ENCODE peak calls at places on chromosome 6, in nine cellular contexts. C is A549, R is GM12878, I is H1, M is endothelial cell of umbilical vein, T is K562, W is HepG2, Y is SK-N-SH, X is HCT116. N is an unnamed sample.

GRCh38 chr6:142071981-142072380 is 60.7 kb upstream of the GJE1 start:
- DNase-seq in C (peak), R (no peak), I (no peak), M (no peak), T (peak), W (peak), Y (no peak), X (peak), N (peak)

GRCh38 chr6:22098623-22099022 is 198.2 kb downstream of the PRL start:
- DNase-seq in C (no peak), R (no peak), I (no peak), M (peak), T (no peak), W (no peak), Y (no peak), X (no peak), N (no peak)

GRCh38 chr6:4774296-4774695 is 1.9 kb upstream of the CDYL start:
- DNase-seq in C (no peak), R (no peak), I (no peak), M (no peak), T (no peak), W (no peak), Y (no peak), X (no peak), N (no peak)

GRCh38 chr6:169046021-169046420 is 207.6 kb downstream of the THBS2 start:
- DNase-seq in C (no peak), R (no peak), I (no peak), M (no peak), T (no peak), W (no peak), Y (no peak), X (no peak), N (no peak)

GRCh38 chr6:3958255-3958654 is 109.1 kb downstream of the FAM50B start:
- DNase-seq in C (no peak), R (no peak), I (no peak), M (no peak), T (no peak), W (no peak), Y (no peak), X (no peak), N (no peak)

GRCh38 chr6:35302604-35303218 is 5.1 kb downstream of the DEF6 start:
- DNase-seq in C (no peak), R (peak), I (peak), M (no peak), T (peak), W (no peak), Y (peak), X (peak), N (peak)

GRCh38 chr6:110547266-110547964 is 71.0 kb upstream of the SLC22A16 start:
- DNase-seq in C (no peak), R (no peak), I (no peak), M (no peak), T (no peak), W (peak), Y (no peak), X (peak), N (no peak)

GRCh38 chr6:142416179-142416578 is 114.4 kb downstream of the ADGRG6 start:
- DNase-seq in C (no peak), R (no peak), I (no peak), M (peak), T (no peak), W (no peak), Y (no peak), X (no peak), N (no peak)

GRCh38 chr6:74731204-74731603 is 474.6 kb downstream of the COL12A1 start:
- DNase-seq in C (no peak), R (no peak), I (no peak), M (peak), T (no peak), W (no peak), Y (no peak), X (no peak), N (no peak)

GRCh38 chr6:149636116-149636515 is 12.4 kb downstream of the KATNA1 start:
- DNase-seq in C (peak), R (no peak), I (no peak), M (no peak), T (no peak), W (no peak), Y (no peak), X (peak), N (no peak)

GRCh38 chr6:151101116-151101810 is 138.5 kb upstream of the AKAP12 start:
- DNase-seq in C (no peak), R (no peak), I (no peak), M (no peak), T (no peak), W (no peak), Y (no peak), X (no peak), N (no peak)
- H3K4me3 ChIP-seq in C (no peak), R (no peak), I (no peak), M (no peak), T (no peak), W (no peak), Y (no peak), X (no peak), N (no peak)

GRCh38 chr6:147095316-147095715 is 108.9 kb upstream of the STXBP5 start:
- DNase-seq in C (no peak), R (no peak), I (no peak), M (no peak), T (no peak), W (no peak), Y (no peak), X (no peak), N (no peak)
- TF ChIP-seq MAX in C (no peak), R (no peak), I (no peak), M (no peak), T (no peak), W (no peak), Y (no peak), X (no peak), N (no peak)

GRCh38 chr6:116533233-116533957 is 12.1 kb downstream of the TRAPPC3L start:
- DNase-seq in C (peak), R (no peak), I (no peak), M (no peak), T (peak), W (no peak), Y (no peak), X (no peak), N (peak)
- TF ChIP-seq CTCF in C (no peak), R (no peak), I (no peak), M (no peak), T (peak), W (peak), Y (no peak), X (no peak), N (no peak)

DNA sequence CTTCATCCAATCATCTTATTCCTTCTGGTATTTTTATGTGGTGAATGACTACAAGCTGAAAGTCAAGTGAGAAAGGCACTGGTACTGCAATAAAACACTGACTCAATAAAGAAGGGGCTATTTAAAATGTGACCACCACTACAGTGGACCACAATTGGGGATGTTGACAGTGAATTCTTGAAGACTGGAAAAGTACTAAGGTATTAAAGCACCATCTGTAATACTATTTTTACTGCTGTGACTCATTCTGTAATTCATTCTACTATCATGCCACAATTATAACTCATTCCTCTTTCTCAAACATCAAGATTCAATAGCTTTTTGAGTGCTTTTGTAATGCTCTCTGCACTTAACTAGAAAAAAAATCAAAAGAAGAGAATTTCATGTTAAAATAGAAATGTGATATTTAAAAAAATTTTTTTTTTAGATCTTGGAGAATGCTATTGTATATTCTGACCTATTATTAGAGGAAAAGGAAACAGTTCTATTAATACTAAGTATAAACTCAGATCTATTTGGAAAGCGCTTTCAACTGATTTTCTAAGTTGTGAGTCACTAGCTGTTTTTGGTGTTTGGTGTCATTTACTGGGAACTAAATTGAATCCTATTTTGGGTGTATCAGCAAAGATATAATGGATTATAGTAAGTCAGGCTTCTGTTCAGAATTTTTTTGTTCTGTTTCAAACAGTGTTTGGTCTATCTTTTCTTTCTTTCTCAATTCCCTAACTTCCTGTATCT is 104.7 kb upstream of the TMEM170B start:
- DNase-seq in C (no peak), R (no peak), I (no peak), M (peak), T (no peak), W (no peak), Y (no peak), X (no peak), N (no peak)
- H3K4me3 ChIP-seq in C (no peak), R (no peak), I (no peak), M (no peak), T (no peak), W (no peak), Y (no peak), X (no peak), N (no peak)

GRCh38 chr6:109008951-109009760 is 85.5 kb downstream of the SESN1 start:
- DNase-seq in C (peak), R (peak), I (peak), M (peak), T (peak), W (peak), Y (peak), X (peak), N (peak)
- TF ChIP-seq MAX in C (no peak), R (no peak), I (no peak), M (no peak), T (peak), W (peak), Y (no peak), X (peak), N (peak)

GRCh38 chr6:167826230-167827061 is at the start of gene AFDN:
- DNase-seq in C (peak), R (no peak), I (peak), M (no peak), T (peak), W (no peak), Y (peak), X (no peak), N (no peak)
- TF ChIP-seq CTCF in C (no peak), R (peak), I (peak), M (peak), T (peak), W (peak), Y (peak), X (no peak), N (no peak)

GRCh38 chr6:33080127-33081089 is 4.6 kb downstream of the HLA-DPB1 start:
- DNase-seq in C (no peak), R (no peak), I (peak), M (peak), T (peak), W (no peak), Y (peak), X (no peak), N (no peak)
- H3K4me3 ChIP-seq in C (no peak), R (peak), I (peak), M (peak), T (no peak), W (no peak), Y (peak), X (no peak), N (no peak)

GRCh38 chr6:153790881-153791473 is 248.1 kb upstream of the OPRM1 start:
- DNase-seq in C (peak), R (no peak), I (no peak), M (no peak), T (no peak), W (peak), Y (peak), X (peak), N (peak)
- TF ChIP-seq MAX in C (no peak), R (no peak), I (no peak), M (no peak), T (no peak), W (no peak), Y (no peak), X (no peak), N (no peak)

GRCh38 chr6:70103798-70104197 is 199.1 kb downstream of the COL9A1 start:
- DNase-seq in C (peak), R (no peak), I (no peak), M (no peak), T (peak), W (no peak), Y (no peak), X (peak), N (peak)
- TF ChIP-seq CTCF in C (peak), R (no peak), I (no peak), M (peak), T (peak), W (peak), Y (peak), X (peak), N (peak)

N was measured in NB4.